ENCODE peak calls at places on chromosomes 13 and 19, in eight cellular contexts. J, P, K, Q, L, U, A and X are unnamed samples.

GRCh38 chr13:60788156-60788829 is 391.3 kb downstream of the TDRD3 start:
- DNase-seq in K (no peak), P (no peak), Q (no peak), J (no peak), A (no peak), L (no peak), U (peak; percentile 17), X (no peak)

GRCh38 chr13:77623797-77624196 is 73.7 kb upstream of the SLAIN1 start:
- DNase-seq in A (no peak), U (no peak), K (no peak), L (no peak), J (no peak), Q (no peak), P (no peak), X (no peak)

GRCh38 chr19:11528551-11529341 is at the start of gene ECSIT:
- DNase-seq in J (peak; percentile 98), Q (peak; percentile 97), L (peak; percentile 78), A (peak; percentile 97), U (peak; percentile 98), P (peak; percentile 97), K (peak; percentile 98), X (peak; percentile 97)

GRCh38 chr13:26529441-26529840 is 28.0 kb upstream of the WASF3 start:
- DNase-seq in Q (no peak), L (no peak), U (no peak), P (no peak), A (no peak), K (no peak), J (no peak), X (no peak)

GRCh38 chr19:2077833-2078619 is 18.1 kb downstream of the MOB3A start:
- DNase-seq in J (no peak), P (no peak), Q (no peak), L (no peak), A (no peak), U (no peak), K (no peak), X (no peak)

GRCh38 chr13:73958657-73959397 is 175.4 kb downstream of the KLF12 start:
- DNase-seq in K (no peak), P (no peak), U (no peak), A (no peak), J (no peak), L (no peak), Q (peak; percentile 23), X (no peak)

GRCh38 chr19:58346961-58347929 is 6.0 kb downstream of the A1BG start:
- DNase-seq in K (peak; percentile 96), L (peak; percentile 43), A (peak; percentile 69), P (no peak), Q (peak; percentile 30), U (no peak), J (peak; percentile 62), X (peak; percentile 79)

GRCh38 chr19:39949026-39949747 is 14.8 kb upstream of the FCGBP start:
- DNase-seq in J (no peak), U (no peak), K (no peak), P (no peak), A (no peak), L (no peak), Q (no peak), X (no peak)

GRCh38 chr13:21006141-21007005 is 55.0 kb downstream of the LATS2 start:
- DNase-seq in K (peak; percentile 19), L (no peak), J (no peak), A (no peak), P (peak; percentile 15), U (no peak), Q (no peak), X (peak; percentile 10)

GRCh38 chr19:57655443-57655842 is 13.3 kb upstream of the ZSCAN4 start:
- DNase-seq in P (no peak), Q (no peak), J (no peak), U (no peak), A (no peak), K (no peak), L (no peak), X (no peak)

GRCh38 chr13:47100214-47100853 is 203.5 kb upstream of the HTR2A start:
- DNase-seq in U (no peak), P (no peak), K (no peak), J (no peak), Q (no peak), L (no peak), A (no peak), X (no peak)

GRCh38 chr13:19321222-19321621 is 139.6 kb upstream of the TUBA3C start:
- DNase-seq in A (no peak), U (no peak), P (no peak), L (no peak), Q (no peak), J (no peak), K (no peak), X (no peak)

GRCh38 chr19:39078436-39079200 is 5.5 kb upstream of the ACP7 start:
- DNase-seq in P (no peak), A (no peak), L (no peak), J (no peak), K (no peak), Q (peak; percentile 97), U (no peak), X (no peak)

GRCh38 chr19:3817761-3818160 is 31.6 kb upstream of the MATK start:
- DNase-seq in P (no peak), A (no peak), Q (no peak), J (no peak), L (no peak), U (no peak), K (no peak), X (no peak)

GRCh38 chr13:78816154-78816553 is 157.2 kb upstream of the OBI1 start:
- DNase-seq in U (no peak), L (no peak), Q (no peak), K (no peak), J (no peak), A (no peak), P (no peak), X (no peak)

GRCh38 chr13:74274946-74275345 is 140.7 kb upstream of the KLF12 start:
- DNase-seq in L (no peak), Q (no peak), P (no peak), U (no peak), J (no peak), A (no peak), K (no peak), X (no peak)

GRCh38 chr19:40802300-40803169 is 3.5 kb downstream of the EGLN2 start:
- DNase-seq in K (peak; percentile 58), U (no peak), P (peak; percentile 67), Q (no peak), J (no peak), A (no peak), L (no peak), X (peak; percentile 73)

GRCh38 chr13:27920677-27921420 is 1.0 kb downstream of the PDX1 start:
- DNase-seq in J (peak; percentile 49), U (no peak), L (no peak), P (no peak), K (no peak), A (peak; percentile 36), Q (no peak), X (no peak)

GRCh38 chr19:51066393-51066792 is 1.5 kb upstream of the KLK13 start:
- DNase-seq in J (no peak), Q (no peak), K (no peak), L (no peak), P (no peak), U (no peak), A (no peak), X (no peak)

GRCh38 chr19:30780456-30780855 is 408.3 kb downstream of the ZNF536 start:
- DNase-seq in P (no peak), J (no peak), Q (no peak), L (no peak), K (no peak), U (no peak), A (no peak), X (no peak)